ENCODE peak calls at places on chromosome 20, in five cellular contexts. R, C, Z, T and J are unnamed samples.

GRCh38 chr20:25584905-25585704 is at the start of gene NINL:
- DNase-seq in R (peak; percentile 55), C (peak; percentile 47), Z (peak; percentile 82), T (peak; percentile 53), J (peak; percentile 32)

GRCh38 chr20:50242863-50243609 is 52.4 kb downstream of the CEBPB start:
- DNase-seq in R (no peak), C (no peak), Z (peak; percentile 93), T (no peak), J (no peak)

GRCh38 chr20:31595654-31596411 is 9.3 kb upstream of the ID1 start:
- DNase-seq in R (no peak), C (peak; percentile 90), Z (peak; percentile 96), T (peak; percentile 26), J (no peak)

GRCh38 chr20:48760403-48760889 is 67.4 kb downstream of the PREX1 start:
- DNase-seq in R (no peak), C (no peak), Z (no peak), T (no peak), J (peak; percentile 67)

GRCh38 chr20:61130156-61130555 is 121.9 kb upstream of the CDH4 start:
- DNase-seq in R (no peak), C (no peak), Z (no peak), T (no peak), J (no peak)

GRCh38 chr20:62381202-62381797 is 5.6 kb upstream of the RPS21 start:
- DNase-seq in R (no peak), C (no peak), Z (no peak), T (no peak), J (no peak)

GRCh38 chr20:19834783-19835182 is 76.7 kb downstream of the RIN2 start:
- DNase-seq in R (no peak), C (no peak), Z (no peak), T (no peak), J (no peak)

GRCh38 chr20:32114305-32114960 is 4.9 kb downstream of the TM9SF4 start:
- DNase-seq in R (no peak), C (no peak), Z (no peak), T (no peak), J (no peak)

GRCh38 chr20:62791301-62792181 is 4.7 kb upstream of the MRGBP start:
- DNase-seq in R (peak; percentile 73), C (peak; percentile 71), Z (peak; percentile 94), T (peak; percentile 69), J (peak; percentile 64)

GRCh38 chr20:14337400-14338171 is at the start of gene FLRT3:
- DNase-seq in R (peak; percentile 4), C (peak; percentile 69), Z (peak; percentile 93), T (no peak), J (no peak)

GRCh38 chr20:50034567-50035170 is 51.9 kb downstream of the SNAI1 start:
- DNase-seq in R (no peak), C (no peak), Z (no peak), T (no peak), J (no peak)

GRCh38 chr20:47337413-47337812 is 19.1 kb downstream of the ZMYND8 start:
- DNase-seq in R (no peak), C (no peak), Z (no peak), T (no peak), J (no peak)

GRCh38 chr20:46132705-46133120 is 14.6 kb downstream of the CD40 start:
- DNase-seq in R (peak; percentile 71), C (no peak), Z (peak; percentile 53), T (peak; percentile 84), J (peak; percentile 73)

GRCh38 chr20:32149566-32150170 is 40.2 kb downstream of the TM9SF4 start:
- DNase-seq in R (no peak), C (no peak), Z (no peak), T (no peak), J (no peak)

GRCh38 chr20:50126662-50127061 is 13.7 kb upstream of the UBE2V1 start:
- DNase-seq in R (no peak), C (no peak), Z (no peak), T (no peak), J (no peak)

DNA sequence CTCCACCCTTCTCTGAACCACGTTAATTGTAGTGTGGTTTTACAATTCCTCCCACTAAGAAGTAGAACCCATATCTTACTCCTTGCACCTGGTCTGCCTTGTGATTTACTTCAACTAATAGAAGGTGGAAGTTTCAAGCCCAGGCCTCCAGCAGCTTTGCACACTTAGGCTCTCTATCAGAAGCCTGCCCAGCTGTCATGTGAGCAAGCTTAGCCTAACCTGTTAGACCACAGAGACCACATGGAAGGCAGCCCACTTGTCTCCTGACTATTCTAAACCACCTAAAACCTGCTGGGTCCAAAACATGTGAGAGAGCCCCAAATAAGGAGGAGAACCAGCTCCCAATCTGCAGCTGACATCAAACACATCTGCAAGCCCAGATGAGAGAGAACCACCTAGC is 127.6 kb upstream of the BTBD3 start:
- DNase-seq in R (no peak), C (no peak), Z (no peak), T (no peak), J (no peak)
- TF ChIP-seq TAF1 in R (no peak), C (no peak), Z (no peak), T (no peak), J (no peak)

DNA sequence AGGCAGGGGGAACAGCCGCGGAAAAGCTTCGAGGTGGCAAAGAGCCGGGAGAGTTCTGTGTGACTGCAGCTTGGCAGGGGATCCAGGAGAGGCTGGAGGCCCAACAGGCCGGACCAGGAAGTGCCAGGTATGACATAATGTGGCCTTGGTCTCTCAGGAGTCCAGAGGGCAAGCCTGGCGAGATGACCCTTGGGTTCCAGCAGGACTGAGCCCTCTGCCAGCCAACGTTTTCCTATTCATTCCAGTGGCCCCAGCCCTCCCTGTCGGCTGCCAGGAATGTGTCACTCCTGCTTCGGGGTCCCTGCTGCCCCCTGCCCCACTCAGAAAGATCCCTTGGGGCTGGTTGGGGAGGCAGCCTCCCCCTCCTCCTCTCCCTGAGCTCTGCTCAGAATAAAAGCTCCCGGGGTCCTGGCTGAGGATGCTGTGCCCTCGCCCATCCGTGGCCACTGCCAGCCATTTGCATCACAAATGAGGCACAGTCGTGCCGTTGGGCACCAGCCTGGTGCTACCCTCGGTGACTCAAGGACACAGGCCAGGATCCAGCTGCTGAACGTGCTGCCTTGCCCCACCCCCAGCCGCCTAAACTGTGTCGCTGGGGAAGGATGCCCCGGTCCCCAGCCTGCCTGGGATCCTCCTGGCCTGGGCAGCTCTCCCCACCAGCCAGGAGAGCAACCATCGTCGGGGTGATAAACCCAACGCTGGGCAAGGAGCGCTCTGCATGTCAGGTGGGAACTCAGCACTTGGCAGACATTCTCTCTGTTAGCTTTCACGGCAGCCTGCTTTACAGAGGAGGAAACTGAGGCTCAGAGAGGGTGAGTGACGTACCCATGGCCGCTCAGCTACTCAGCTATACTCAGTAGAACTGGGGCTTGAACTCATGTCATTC is 37.7 kb downstream of the RBM38 start:
- DNase-seq in R (no peak), C (no peak), Z (peak; percentile 83), T (no peak), J (no peak)
- TF ChIP-seq POLR2A in R (no peak), C (no peak), Z (no peak), T (no peak), J (no peak)

GRCh38 chr20:36775826-36776225 is 2.3 kb upstream of the DSN1 start:
- DNase-seq in R (no peak), C (no peak), Z (no peak), T (no peak), J (no peak)

GRCh38 chr20:36773123-36773547 is 428 bp downstream of the DSN1 start:
- DNase-seq in R (no peak), C (no peak), Z (no peak), T (no peak), J (no peak)

GRCh38 chr20:36777152-36777551 is 3.6 kb upstream of the DSN1 start:
- DNase-seq in R (no peak), C (no peak), Z (no peak), T (peak; percentile 47), J (no peak)

GRCh38 chr20:36773548-36774242 is at the start of gene DSN1:
- DNase-seq in R (peak; percentile 90), C (peak; percentile 97), Z (peak; percentile 98), T (peak; percentile 96), J (peak; percentile 88)

GRCh38 chr20:36775196-36775595 is 1.6 kb upstream of the DSN1 start:
- DNase-seq in R (no peak), C (no peak), Z (no peak), T (no peak), J (no peak)
- TF ChIP-seq POLR2AphosphoS5 in R (no peak), C (no peak), Z (no peak), T (no peak), J (no peak)

DNA sequence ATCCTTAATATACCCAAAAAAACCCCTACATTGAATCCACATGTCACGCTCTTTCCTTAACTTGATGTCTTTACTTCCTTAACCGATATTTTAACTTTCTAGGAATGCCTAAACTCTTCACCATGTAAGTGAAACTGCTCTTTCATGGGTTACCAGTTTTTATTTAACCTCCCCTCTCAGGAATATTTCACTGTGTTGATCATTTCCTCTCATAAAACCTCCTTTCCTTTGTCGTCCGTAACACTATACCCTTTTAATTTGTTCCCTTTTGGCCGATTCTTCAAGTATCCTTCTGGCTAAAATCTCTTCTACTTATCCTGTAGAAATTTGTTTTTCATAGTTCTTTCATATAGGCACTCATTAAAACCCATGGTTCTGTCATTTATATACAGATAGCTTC is 24.6 kb downstream of the SYCP2 start:
- DNase-seq in R (no peak), C (no peak), Z (no peak), T (no peak), J (no peak)
- TF ChIP-seq TAF1 in R (no peak), C (no peak), Z (no peak), T (no peak), J (no peak)